ENCODE peak calls at places on chromosomes 16 and 17, in five cellular contexts. F is neural progenitor cell; O is naive B cell; Q is SHP77 treated with DMSO at 0.1 percent for 48 hours; W is activated gamma-delta T cell treated with anti-CD3 and anti-CD28 coated beads, Interleukin-2, amount 50 U/mL, for 16 hours. Z is an unnamed sample.

GRCh38 chr17:69581061-69581955 is 166.8 kb downstream of the MAP2K6 start:
- DNase-seq in F (no peak), O (peak; percentile 87), Q (no peak), W (no peak), Z (no peak)

GRCh38 chr16:14291941-14292825 is 221.1 kb downstream of the MRTFB start:
- DNase-seq in Q (no peak), O (no peak), W (no peak), F (no peak), Z (no peak)

GRCh38 chr17:78113804-78114785 is 14.5 kb downstream of the TMC6 start:
- DNase-seq in W (no peak), F (no peak), O (no peak), Q (no peak), Z (no peak)

GRCh38 chr17:77838748-77839147 is 119.8 kb upstream of the TNRC6C start:
- DNase-seq in Q (no peak), W (no peak), F (no peak), O (no peak), Z (no peak)

GRCh38 chr17:61489719-61490490 is 37.7 kb downstream of the TBX4 start:
- DNase-seq in O (no peak), Q (no peak), F (no peak), W (no peak), Z (no peak)

GRCh38 chr16:2483939-2484897 is 9.3 kb downstream of the TBC1D24 start:
- DNase-seq in Q (no peak), W (no peak), O (no peak), F (no peak), Z (no peak)

GRCh38 chr17:72421128-72422092 is 300.6 kb downstream of the SOX9 start:
- DNase-seq in W (no peak), Q (no peak), O (no peak), F (no peak), Z (no peak)

GRCh38 chr17:75512946-75513666 is 2.2 kb downstream of the CASKIN2 start:
- DNase-seq in W (no peak), Q (no peak), F (no peak), O (no peak), Z (no peak)

GRCh38 chr17:56678249-56679144 is 85.0 kb downstream of the NOG start:
- DNase-seq in F (peak; percentile 57), Q (no peak), W (no peak), O (no peak), Z (no peak)

GRCh38 chr17:62668091-62668804 is 40.8 kb downstream of the MRC2 start:
- DNase-seq in O (no peak), F (no peak), W (no peak), Q (no peak), Z (no peak)

GRCh38 chr16:7397901-7398300 is 65.3 kb downstream of the RBFOX1 start:
- DNase-seq in Q (no peak), O (no peak), F (no peak), W (no peak), Z (no peak)

GRCh38 chr17:4672726-4673125 is 31.2 kb downstream of the PELP1 start:
- DNase-seq in F (no peak), Q (no peak), O (no peak), W (no peak), Z (no peak)

GRCh38 chr17:55444471-55445441 is 23.1 kb upstream of the MMD start:
- DNase-seq in O (peak; percentile 49), Q (no peak), W (no peak), F (peak; percentile 13), Z (no peak)

GRCh38 chr17:17072546-17072945 is 30.3 kb downstream of the MPRIP start:
- DNase-seq in O (no peak), Q (no peak), F (no peak), W (no peak), Z (no peak)

GRCh38 chr16:49980166-49980565 is 44.9 kb upstream of the CNEP1R1 start:
- DNase-seq in W (no peak), O (no peak), F (no peak), Q (no peak), Z (no peak)

GRCh38 chr17:81382851-81383250 is 12.4 kb upstream of the BAHCC1 start:
- DNase-seq in W (no peak), Q (no peak), O (no peak), F (no peak), Z (no peak)

GRCh38 chr17:75619506-75620431 is 13.5 kb upstream of the SMIM5 start:
- DNase-seq in W (no peak), Q (peak; percentile 66), O (no peak), F (peak; percentile 80), Z (no peak)

GRCh38 chr17:37488009-37488604 is 1.6 kb upstream of the DUSP14 start:
- DNase-seq in Q (peak; percentile 58), F (peak; percentile 45), W (no peak), O (no peak), Z (no peak)